ENCODE peak calls at places on chromosome 14, in five cellular contexts. Q, E, J, O and S are unnamed samples. For H3K27me3, the result is how much of the 10 kb centered on the place peaks cover.

GRCh38 chr14:95667251-95667693 is 19.0 kb upstream of the TCL1B start:
- DNase-seq in Q (no peak), E (no peak), J (no peak), O (no peak), S (no peak)

GRCh38 chr14:33618361-33619095 is 332.3 kb downstream of the EGLN3 start:
- DNase-seq in Q (no peak), E (no peak), J (no peak), O (no peak), S (no peak)

GRCh38 chr14:80862983-80863382 is 78.6 kb downstream of the CEP128 start:
- DNase-seq in Q (no peak), E (no peak), J (no peak), O (no peak), S (no peak)

GRCh38 chr14:64394423-64394822 is 6.3 kb downstream of the MTHFD1 start:
- DNase-seq in Q (no peak), E (no peak), J (no peak), O (no peak), S (no peak)

GRCh38 chr14:70822706-70823185 is 13.4 kb upstream of the MAP3K9 start:
- DNase-seq in Q (peak), E (no peak), J (peak), O (no peak), S (peak)

GRCh38 chr14:76784881-76785280 is 23.6 kb downstream of the VASH1 start:
- DNase-seq in Q (peak), E (peak), J (peak), O (peak), S (peak)

GRCh38 chr14:30681752-30682355 is 59.7 kb downstream of the SCFD1 start:
- DNase-seq in Q (no peak), E (no peak), J (no peak), O (no peak), S (no peak)

GRCh38 chr14:67999290-67999689 is 179.7 kb downstream of the RAD51B start:
- DNase-seq in Q (no peak), E (no peak), J (no peak), O (no peak), S (no peak)

GRCh38 chr14:66111891-66112290 is 374.3 kb upstream of the CCDC196 start:
- DNase-seq in Q (no peak), E (no peak), J (no peak), O (no peak), S (no peak)

GRCh38 chr14:79415726-79416125 is 795.6 kb downstream of the DIO2 start:
- DNase-seq in Q (no peak), E (no peak), J (no peak), O (no peak), S (no peak)

GRCh38 chr14:55450987-55451386 is 10.6 kb upstream of the TBPL2 start:
- DNase-seq in Q (no peak), E (no peak), J (no peak), O (no peak), S (no peak)

GRCh38 chr14:91911474-91912032 is 35.9 kb downstream of the FBLN5 start:
- DNase-seq in Q (peak), E (no peak), J (no peak), O (peak), S (peak)

GRCh38 chr14:101186544-101186943 is 283.0 kb upstream of the RTL1 start:
- DNase-seq in Q (no peak), E (no peak), J (no peak), O (peak), S (no peak)

GRCh38 chr14:96145116-96145864 is 59.3 kb upstream of the BDKRB2 start:
- DNase-seq in Q (no peak), E (no peak), J (no peak), O (no peak), S (no peak)

DNA sequence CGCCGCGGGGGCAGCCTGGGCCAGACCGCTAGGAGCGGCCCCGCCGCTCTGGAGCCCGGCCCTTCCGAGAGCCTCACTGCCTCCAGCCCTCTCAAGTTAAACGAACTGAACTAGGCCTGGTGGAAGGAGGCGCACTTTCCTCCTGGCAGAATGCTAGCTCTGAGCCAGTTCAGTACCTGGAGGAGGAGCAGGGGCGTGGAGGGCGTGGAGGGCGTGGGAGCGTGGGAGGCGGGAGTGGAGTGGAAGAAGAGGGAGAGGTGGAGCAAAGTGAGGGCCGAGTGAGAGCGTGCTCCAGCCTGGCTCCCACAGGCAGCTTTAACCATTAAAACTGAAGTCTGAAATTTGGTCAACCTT is 5.3 kb downstream of the LTB4R start:
- DNase-seq in Q (no peak), E (no peak), J (no peak), O (no peak), S (no peak)
- H3K27ac ChIP-seq in Q (no peak), E (no peak), J (peak), O (no peak), S (no peak)

DNA sequence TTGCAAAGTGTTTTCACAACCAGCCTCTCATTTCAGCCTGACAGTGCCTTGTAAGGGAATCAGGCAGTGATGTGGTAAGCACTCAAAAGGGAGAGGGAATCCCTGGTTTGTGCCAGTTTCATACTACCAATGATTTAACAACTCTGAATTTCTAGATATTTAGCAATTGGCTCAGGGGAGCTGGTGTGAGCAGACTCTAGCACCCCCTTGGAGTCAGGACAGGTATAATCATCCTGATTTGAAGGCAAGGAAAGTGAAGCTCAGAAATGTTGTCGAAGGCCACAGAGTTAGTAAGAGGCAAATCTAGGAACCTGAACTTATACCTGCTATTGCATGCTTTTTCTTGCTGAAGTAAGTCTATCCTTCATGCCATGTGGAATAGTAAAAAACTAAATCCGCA is 63.1 kb upstream of the DACT1 start:
- DNase-seq in Q (no peak), E (no peak), J (no peak), O (no peak), S (no peak)
- TF ChIP-seq CTCF in Q (no peak), E (no peak), J (no peak), O (no peak), S (peak)

DNA sequence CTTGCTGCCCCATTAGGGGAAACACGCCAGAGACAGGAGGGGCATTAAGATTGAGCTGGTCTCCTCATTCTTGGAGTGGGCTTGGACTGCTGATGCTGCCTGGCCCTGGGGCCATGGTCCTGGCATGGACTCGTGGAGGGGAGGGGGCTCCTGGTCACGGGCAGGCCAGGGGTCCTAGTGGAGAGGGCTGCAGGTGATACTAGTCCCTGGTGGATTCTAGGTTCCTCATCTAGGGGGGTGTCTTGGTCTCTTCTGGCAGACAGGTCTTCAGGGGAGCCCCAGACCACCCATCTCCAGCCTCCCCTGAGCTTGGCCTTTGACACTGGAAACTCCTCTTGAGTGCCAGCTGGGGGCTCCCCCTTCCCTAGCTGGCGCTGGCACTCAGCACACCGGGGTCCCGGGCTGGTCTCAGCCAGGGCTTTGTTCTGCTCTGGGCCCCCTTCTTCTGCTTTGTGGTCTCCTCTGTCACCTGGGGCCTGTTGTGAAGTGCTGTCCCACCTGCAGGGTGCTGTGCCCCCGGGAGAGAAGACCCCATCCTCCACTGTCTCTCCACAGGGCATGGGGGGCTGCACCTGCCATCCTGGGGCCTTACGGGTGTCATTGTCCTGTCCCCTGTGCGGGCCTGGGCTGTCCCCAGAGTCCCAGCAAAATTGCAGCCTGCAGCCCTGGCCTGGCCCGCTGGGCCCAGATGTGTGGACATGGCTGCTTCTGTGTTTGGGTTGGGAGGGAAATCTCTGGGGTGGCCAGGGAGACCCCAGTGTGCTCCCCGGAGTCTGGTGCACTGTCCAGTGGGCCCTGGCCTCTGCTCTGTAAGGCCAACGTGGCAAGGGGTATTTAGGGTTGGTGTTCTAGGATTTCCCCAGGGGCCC is 2.3 kb downstream of the KIF26A start:
- DNase-seq in Q (no peak), E (peak), J (peak), O (no peak), S (peak)
- H3K27me3 ChIP-seq in Q (under half), E (under half), J (under half), O (under half), S (under half)

DNA sequence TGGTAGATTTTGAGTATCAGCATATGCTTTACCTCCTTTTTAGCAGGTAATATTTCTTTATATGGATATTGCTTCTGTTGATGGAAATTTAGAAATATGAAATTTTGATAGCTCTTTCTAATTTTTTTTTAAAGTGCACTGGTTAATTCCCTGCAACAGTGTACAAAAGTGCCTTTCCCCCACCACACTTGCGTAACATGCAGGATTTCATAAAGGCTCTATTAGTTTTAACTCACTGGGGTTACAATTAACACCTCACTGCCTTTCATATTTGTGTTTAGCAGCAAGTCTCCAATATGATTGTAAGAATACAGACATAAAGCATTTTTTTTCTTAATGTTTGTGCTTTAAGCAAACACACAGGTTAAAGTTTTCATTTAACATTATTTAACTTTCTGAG is 25.6 kb downstream of the MNAT1 start:
- DNase-seq in Q (no peak), E (no peak), J (no peak), O (no peak), S (no peak)
- H3K27ac ChIP-seq in Q (no peak), E (no peak), J (no peak), O (no peak), S (no peak)

GRCh38 chr14:57478050-57478449 is 15.6 kb downstream of the CCDC198 start:
- DNase-seq in Q (no peak), E (no peak), J (no peak), O (no peak), S (no peak)

GRCh38 chr14:57485635-57486034 is 8.0 kb downstream of the CCDC198 start:
- DNase-seq in Q (no peak), E (no peak), J (no peak), O (no peak), S (no peak)

GRCh38 chr14:57479197-57479596 is 14.5 kb downstream of the CCDC198 start:
- DNase-seq in Q (no peak), E (no peak), J (no peak), O (no peak), S (no peak)

GRCh38 chr14:57480044-57480443 is 13.6 kb downstream of the CCDC198 start:
- DNase-seq in Q (no peak), E (no peak), J (peak), O (no peak), S (no peak)
- TF ChIP-seq CTCF in Q (no peak), E (no peak), J (no peak), O (no peak), S (no peak)

GRCh38 chr14:102924632-102925588 is 2.4 kb downstream of the AMN start:
- DNase-seq in Q (no peak), E (no peak), J (no peak), O (no peak), S (no peak)
- H3K27me3 ChIP-seq in Q (under half), E (under half), J (under half), O (under half), S (under half)

GRCh38 chr14:62313228-62313627 is 551.0 kb downstream of the SNAPC1 start:
- DNase-seq in Q (no peak), E (no peak), J (no peak), O (no peak), S (no peak)

GRCh38 chr14:62307844-62308243 is 545.6 kb downstream of the SNAPC1 start:
- DNase-seq in Q (no peak), E (no peak), J (no peak), O (no peak), S (no peak)

GRCh38 chr14:62304172-62304571 is 542.0 kb downstream of the SNAPC1 start:
- DNase-seq in Q (no peak), E (no peak), J (no peak), O (no peak), S (no peak)

GRCh38 chr14:62308316-62308715 is 546.1 kb downstream of the SNAPC1 start:
- DNase-seq in Q (no peak), E (no peak), J (no peak), O (no peak), S (no peak)

DNA sequence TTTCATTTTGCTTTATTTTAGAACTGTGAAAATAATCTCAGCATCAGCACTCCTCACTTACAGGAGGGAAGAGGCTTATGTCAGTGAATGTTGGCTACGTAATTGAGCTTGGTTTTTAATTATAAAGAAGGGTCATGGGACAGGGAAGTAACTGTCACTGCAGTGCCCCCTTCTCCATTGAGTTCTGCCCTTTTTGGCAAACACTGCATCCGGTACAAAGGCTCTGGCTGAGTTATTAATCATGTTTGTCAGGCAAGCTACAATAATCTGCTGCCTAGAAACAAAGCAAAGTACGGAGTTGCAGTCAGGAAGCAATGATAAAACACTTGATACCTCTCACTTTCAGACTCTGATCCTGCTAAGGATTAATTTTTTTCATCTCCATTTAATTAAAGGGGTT is 546.7 kb downstream of the SNAPC1 start:
- DNase-seq in Q (no peak), E (no peak), J (no peak), O (no peak), S (no peak)
- H3K27ac ChIP-seq in Q (no peak), E (no peak), J (peak), O (no peak), S (no peak)

GRCh38 chr14:88468396-88468795 is 82.9 kb downstream of the SPATA7 start:
- DNase-seq in Q (no peak), E (no peak), J (no peak), O (no peak), S (no peak)

GRCh38 chr14:88463318-88463717 is 77.9 kb downstream of the SPATA7 start:
- DNase-seq in Q (no peak), E (no peak), J (no peak), O (no peak), S (peak)
- TF ChIP-seq CTCF in Q (no peak), E (no peak), J (peak), O (peak), S (peak)

DNA sequence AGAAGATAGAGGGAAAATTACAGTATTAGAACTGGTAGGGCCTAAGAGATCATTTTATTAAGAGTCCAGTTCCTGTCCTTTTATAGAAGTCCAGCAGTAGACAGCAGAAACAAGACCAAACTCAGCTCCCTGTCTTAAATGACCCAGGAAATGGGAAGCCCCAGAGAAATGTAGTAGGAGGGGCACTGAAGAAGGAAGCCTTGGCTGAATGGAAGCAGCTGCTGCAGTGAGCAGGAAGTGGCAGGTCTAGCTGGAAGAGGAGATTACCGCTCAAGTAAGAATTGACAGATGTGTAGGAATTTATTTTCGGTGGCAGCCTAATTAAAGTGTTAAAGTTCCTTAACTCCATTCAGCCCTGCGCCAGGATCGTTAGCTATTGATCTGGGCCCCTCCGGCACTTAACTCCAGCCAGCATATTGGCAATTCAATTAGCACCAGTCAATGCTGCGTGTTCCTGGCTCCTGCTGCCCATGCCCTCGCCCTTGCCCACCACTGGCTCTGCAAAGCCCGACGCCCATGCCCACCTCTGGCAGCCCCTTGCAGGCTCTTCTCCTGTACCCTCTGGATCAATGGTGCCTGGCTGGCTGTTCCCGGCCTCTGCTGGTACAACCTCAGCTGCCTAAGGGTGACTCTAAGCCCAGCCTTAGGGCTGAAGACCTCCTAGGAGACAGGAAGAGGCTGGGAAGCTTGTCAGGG is 21.1 kb downstream of the ZFHX2 start:
- DNase-seq in Q (no peak), E (no peak), J (no peak), O (no peak), S (peak)
- H3K27me3 ChIP-seq in Q (under half), E (under half), J (under half), O (under half), S (under half)

DNA sequence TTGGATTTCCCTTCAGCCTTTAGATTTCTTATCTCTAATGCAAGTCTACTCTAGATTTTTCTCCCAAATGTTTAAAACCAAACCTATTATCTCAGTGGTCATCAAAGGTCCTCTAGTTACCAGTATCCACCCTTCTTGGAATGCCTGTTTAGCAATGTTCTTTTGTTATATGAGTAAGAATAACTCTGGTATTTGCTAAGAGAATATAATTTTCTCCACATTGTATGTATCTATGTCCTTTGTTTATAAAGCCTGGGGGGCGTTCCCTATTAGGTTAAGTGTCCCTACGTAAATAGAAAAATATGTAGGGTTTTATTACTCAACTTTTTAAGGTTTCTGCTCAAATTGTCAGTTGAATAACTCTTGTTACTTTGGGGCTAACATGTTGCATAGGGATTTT is 27.3 kb downstream of the PPM1A start:
- DNase-seq in Q (no peak), E (no peak), J (no peak), O (no peak), S (no peak)
- H3K27ac ChIP-seq in Q (no peak), E (no peak), J (no peak), O (no peak), S (no peak)